ENCODE peak calls at places on chromosomes 1 and 21, in six cellular contexts. W, B, T, X, I and J are unnamed samples.

GRCh38 chr1:203082571-203083462 is 3.0 kb downstream of the MYOG start:
- DNase-seq in T (no peak), W (peak; percentile 46), I (no peak), B (no peak), X (no peak), J (no peak)

GRCh38 chr1:22420456-22421053 is 31.1 kb upstream of the ZBTB40 start:
- DNase-seq in I (no peak), X (peak; percentile 76), W (peak; percentile 78), B (peak; percentile 86), T (peak; percentile 74), J (peak; percentile 70)

GRCh38 chr1:233327938-233328660 is 575 bp downstream of the MAP3K21 start:
- DNase-seq in T (no peak), B (peak; percentile 27), X (peak; percentile 30), W (peak; percentile 47), I (no peak), J (no peak)

GRCh38 chr1:6603851-6604558 is 1.3 kb upstream of the KLHL21 start:
- DNase-seq in I (no peak), X (no peak), T (peak; percentile 86), W (no peak), B (no peak), J (peak; percentile 97)

GRCh38 chr21:43206231-43207042 is 37.6 kb downstream of the CRYAA start:
- DNase-seq in T (no peak), I (no peak), W (no peak), X (no peak), B (no peak), J (no peak)

GRCh38 chr1:51558375-51558924 is 39.4 kb upstream of the EPS15 start:
- DNase-seq in I (no peak), W (no peak), B (no peak), T (peak; percentile 47), X (peak; percentile 13), J (no peak)

GRCh38 chr1:42658880-42659337 is 686 bp downstream of the PPIH start:
- DNase-seq in B (peak; percentile 30), T (peak; percentile 43), W (no peak), I (no peak), X (no peak), J (no peak)

GRCh38 chr1:156801409-156802121 is 15.1 kb downstream of the SH2D2A start:
- DNase-seq in T (peak; percentile 54), I (no peak), X (no peak), B (no peak), W (no peak), J (no peak)

GRCh38 chr1:40313329-40313957 is 3.6 kb downstream of the COL9A2 start:
- DNase-seq in T (no peak), I (peak; percentile 35), W (no peak), X (no peak), B (peak; percentile 4), J (peak; percentile 76)

GRCh38 chr1:179816196-179816960 is 61.2 kb downstream of the TOR1AIP2 start:
- DNase-seq in I (no peak), X (no peak), T (peak; percentile 21), B (no peak), W (no peak), J (no peak)
- TF ChIP-seq BHLHE40 in I (no peak), X (no peak), T (no peak), B (no peak), W (no peak), J (no peak)

GRCh38 chr1:31955917-31956736 is 18.0 kb upstream of the PTP4A2 start:
- DNase-seq in B (no peak), I (peak; percentile 91), W (peak; percentile 81), X (peak; percentile 95), T (peak; percentile 100), J (peak; percentile 70)
- TF ChIP-seq BHLHE40 in B (no peak), I (peak; percentile 58), W (no peak), X (no peak), T (peak; percentile 63), J (no peak)

DNA sequence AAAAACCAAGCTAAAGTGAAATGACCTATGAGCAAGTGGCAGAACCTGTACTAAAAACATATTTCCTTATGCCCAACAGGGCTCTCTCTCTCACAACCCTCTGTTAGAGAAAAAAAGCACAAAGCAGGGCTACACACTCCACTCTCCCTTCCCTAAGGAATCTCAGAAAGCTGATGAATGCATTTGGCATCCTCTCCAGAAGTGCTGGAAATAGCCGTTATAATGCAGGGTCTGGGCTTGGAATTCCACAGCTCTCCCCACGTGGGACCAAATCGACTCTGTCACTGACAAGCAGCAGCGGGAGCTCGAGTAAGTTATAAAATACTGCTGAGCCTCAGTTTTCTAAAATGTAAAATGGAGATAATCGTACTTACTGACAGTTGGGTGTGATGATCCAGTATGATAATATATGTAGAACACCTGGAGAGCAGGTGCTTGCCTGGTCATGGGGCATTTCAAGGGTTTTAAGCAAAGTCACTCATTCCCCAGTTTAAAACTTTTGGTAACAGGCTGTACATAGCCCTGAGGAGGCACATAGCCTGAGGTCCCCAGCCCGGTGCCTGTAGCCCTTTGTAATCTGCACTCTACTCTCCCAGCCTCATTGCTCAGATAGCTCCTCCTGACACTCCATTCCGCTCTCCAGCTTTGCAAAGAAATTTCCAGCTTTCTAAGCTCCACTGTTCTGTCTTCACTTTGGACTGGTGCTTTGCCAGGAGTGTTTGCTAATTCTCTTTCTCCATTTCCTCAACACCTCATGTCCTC is 175.6 kb upstream of the DAB1 start:
- DNase-seq in X (no peak), B (no peak), W (no peak), I (no peak), T (peak; percentile 1), J (no peak)
- TF ChIP-seq BHLHE40 in X (no peak), B (no peak), W (no peak), I (no peak), T (no peak), J (no peak)

GRCh38 chr1:91609571-91609970 is 108.9 kb downstream of the CDC7 start:
- DNase-seq in W (no peak), I (no peak), X (peak; percentile 79), T (peak; percentile 77), B (no peak), J (no peak)
- TF ChIP-seq BHLHE40 in W (no peak), I (no peak), X (no peak), T (no peak), B (no peak), J (no peak)